ENCODE peak calls at places on chromosomes 16 and 17, in seven cellular contexts. U is A549; Q is AG10803; E is GM13977; W is epithelial cell of esophagus; F is suprapubic skin; B is CD4-positive, alpha-beta T cell. Y is an unnamed sample.

GRCh38 chr16:88637797-88638196 is 575 bp upstream of the IL17C start:
- DNase-seq in Q (no peak), B (no peak), W (no peak), U (peak; percentile 25), F (no peak), E (no peak), Y (no peak)

GRCh38 chr16:59296002-59296401 is 561.9 kb upstream of the GOT2 start:
- DNase-seq in E (no peak), F (no peak), U (no peak), W (no peak), Q (peak; percentile 8), B (no peak), Y (no peak)

GRCh38 chr17:12987120-12987519 is 30.7 kb downstream of the ELAC2 start:
- DNase-seq in U (no peak), E (no peak), B (no peak), W (no peak), F (no peak), Q (no peak), Y (no peak)

GRCh38 chr16:74100405-74101316 is 196.0 kb upstream of the PSMD7 start:
- DNase-seq in W (no peak), E (no peak), Q (no peak), B (no peak), U (no peak), F (no peak), Y (no peak)

GRCh38 chr16:86568677-86569623 is 2.3 kb downstream of the FOXC2 start:
- DNase-seq in B (no peak), F (no peak), E (no peak), Q (no peak), U (no peak), W (no peak), Y (no peak)

GRCh38 chr16:14310519-14310991 is 239.4 kb downstream of the MRTFB start:
- DNase-seq in U (peak; percentile 63), Q (peak; percentile 68), W (no peak), E (peak; percentile 69), F (no peak), B (no peak), Y (peak; percentile 77)

GRCh38 chr16:4307215-4308037 is 8.4 kb upstream of the GLIS2 start:
- DNase-seq in Q (peak; percentile 94), W (peak; percentile 94), F (peak; percentile 95), E (peak; percentile 99), U (peak; percentile 96), B (peak; percentile 91), Y (peak; percentile 99)

GRCh38 chr17:30477758-30478115 is 529 bp downstream of the GOSR1 start:
- DNase-seq in B (no peak), E (peak; percentile 46), Q (peak; percentile 20), W (peak; percentile 19), U (peak; percentile 22), F (no peak), Y (peak; percentile 61)

GRCh38 chr16:84032458-84033178 is 10.0 kb downstream of the SLC38A8 start:
- DNase-seq in Q (no peak), E (no peak), F (no peak), U (no peak), B (no peak), W (no peak), Y (no peak)

GRCh38 chr16:84606081-84606875 is 11.6 kb downstream of the COTL1 start:
- DNase-seq in E (no peak), B (no peak), W (no peak), Q (no peak), F (no peak), U (no peak), Y (no peak)

GRCh38 chr17:44922136-44922535 is 6.8 kb upstream of the GFAP start:
- DNase-seq in B (no peak), F (no peak), Q (no peak), W (no peak), E (no peak), U (no peak), Y (no peak)

GRCh38 chr17:44921122-44921882 is 6.0 kb upstream of the GFAP start:
- DNase-seq in B (no peak), E (no peak), U (no peak), W (no peak), F (peak; percentile 50), Q (no peak), Y (no peak)

GRCh38 chr17:44919885-44920564 is 4.7 kb upstream of the GFAP start:
- DNase-seq in Q (peak; percentile 78), B (peak; percentile 47), U (peak; percentile 89), E (peak; percentile 92), F (peak; percentile 84), W (peak; percentile 83), Y (peak; percentile 92)

GRCh38 chr17:44919411-44919810 is 4.1 kb upstream of the GFAP start:
- DNase-seq in E (no peak), F (no peak), Q (no peak), W (no peak), U (no peak), B (no peak), Y (no peak)

GRCh38 chr17:44920565-44920940 is 5.3 kb upstream of the GFAP start:
- DNase-seq in Q (no peak), E (no peak), B (no peak), W (no peak), F (peak; percentile 46), U (no peak), Y (no peak)
- TF ChIP-seq CTCF in Q (no peak), E (no peak), B (no peak), W (no peak), F (no peak), U (no peak), Y (no peak)

DNA sequence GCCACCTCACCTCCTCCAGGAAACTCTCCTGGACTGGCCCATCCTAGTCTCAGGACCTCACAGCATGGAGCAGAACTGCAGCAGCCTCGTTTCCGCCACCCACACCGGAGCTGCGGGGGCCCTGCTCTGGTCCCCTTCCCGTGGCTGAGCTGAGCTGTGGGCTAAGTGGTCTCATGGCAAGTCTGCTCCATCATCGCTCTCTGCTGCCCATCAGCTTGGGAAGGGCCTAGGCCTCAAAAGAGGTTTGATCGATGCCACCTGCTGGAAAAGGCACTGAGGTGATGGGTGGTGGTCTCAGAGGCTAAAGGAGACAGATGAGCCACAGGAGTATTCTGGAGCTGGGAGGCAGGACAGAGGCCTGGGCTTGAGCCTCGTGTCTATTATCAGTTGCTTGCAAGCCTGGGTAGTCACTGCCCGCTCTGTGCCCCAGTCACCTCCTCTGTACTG is 1.8 kb downstream of the ITGAE start:
- DNase-seq in U (no peak), F (no peak), E (no peak), W (no peak), B (no peak), Q (no peak), Y (no peak)
- TF ChIP-seq CTCF in U (no peak), F (no peak), E (no peak), W (no peak), B (no peak), Q (no peak), Y (no peak)

GRCh38 chr17:74987909-74988711 is 678 bp downstream of the CDR2L start:
- DNase-seq in W (peak; percentile 66), Q (peak; percentile 78), F (peak; percentile 93), B (no peak), U (peak; percentile 74), E (no peak), Y (no peak)
- TF ChIP-seq CTCF in W (peak; percentile 23), Q (peak; percentile 29), F (peak; percentile 32), B (no peak), U (no peak), E (no peak), Y (no peak)

DNA sequence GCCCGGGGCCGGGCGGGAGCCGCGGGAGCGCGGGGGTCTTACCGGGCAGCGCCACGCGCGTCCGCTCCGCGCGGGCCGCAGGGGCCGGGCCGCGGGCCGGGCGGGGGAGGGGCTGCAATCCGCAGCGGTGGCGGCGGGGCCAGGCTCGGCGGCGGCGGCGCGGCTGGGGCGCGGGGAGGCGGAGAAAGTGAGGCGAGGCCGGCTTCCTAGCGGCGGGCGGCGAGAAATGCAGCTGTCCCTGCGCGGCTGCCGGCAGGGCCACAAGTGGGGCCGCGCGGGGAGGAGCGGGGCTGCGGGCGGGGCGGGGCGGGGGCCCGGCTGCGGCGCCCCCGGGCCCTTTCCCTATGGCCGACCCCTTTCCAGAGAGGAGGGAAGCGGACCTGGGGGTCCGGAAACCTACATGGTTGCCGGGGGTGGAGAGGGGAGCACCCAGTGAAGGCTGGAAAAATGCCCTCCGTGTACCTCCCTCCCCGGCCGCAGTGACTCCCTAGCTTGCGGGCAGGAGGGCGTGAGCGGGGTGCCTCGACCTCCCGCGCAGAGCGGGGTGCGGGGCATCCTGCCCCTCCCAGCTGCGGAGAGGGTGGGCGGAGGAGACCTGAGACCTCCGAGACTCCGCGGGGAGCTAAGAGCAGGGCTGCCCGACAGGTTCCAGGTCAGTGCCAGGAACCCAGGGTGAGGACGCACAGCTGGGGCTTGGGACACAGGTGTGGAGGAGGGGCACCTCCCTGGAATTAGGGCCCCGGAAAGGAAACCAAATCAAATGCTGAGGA is at the start of gene CUEDC1:
- DNase-seq in F (peak; percentile 84), E (peak; percentile 88), Q (peak; percentile 64), B (peak; percentile 39), W (peak; percentile 61), U (peak; percentile 69), Y (peak; percentile 86)
- TF ChIP-seq CTCF in F (peak; percentile 67), E (peak; percentile 43), Q (peak; percentile 29), B (no peak), W (peak; percentile 26), U (peak; percentile 33), Y (peak; percentile 45)

DNA sequence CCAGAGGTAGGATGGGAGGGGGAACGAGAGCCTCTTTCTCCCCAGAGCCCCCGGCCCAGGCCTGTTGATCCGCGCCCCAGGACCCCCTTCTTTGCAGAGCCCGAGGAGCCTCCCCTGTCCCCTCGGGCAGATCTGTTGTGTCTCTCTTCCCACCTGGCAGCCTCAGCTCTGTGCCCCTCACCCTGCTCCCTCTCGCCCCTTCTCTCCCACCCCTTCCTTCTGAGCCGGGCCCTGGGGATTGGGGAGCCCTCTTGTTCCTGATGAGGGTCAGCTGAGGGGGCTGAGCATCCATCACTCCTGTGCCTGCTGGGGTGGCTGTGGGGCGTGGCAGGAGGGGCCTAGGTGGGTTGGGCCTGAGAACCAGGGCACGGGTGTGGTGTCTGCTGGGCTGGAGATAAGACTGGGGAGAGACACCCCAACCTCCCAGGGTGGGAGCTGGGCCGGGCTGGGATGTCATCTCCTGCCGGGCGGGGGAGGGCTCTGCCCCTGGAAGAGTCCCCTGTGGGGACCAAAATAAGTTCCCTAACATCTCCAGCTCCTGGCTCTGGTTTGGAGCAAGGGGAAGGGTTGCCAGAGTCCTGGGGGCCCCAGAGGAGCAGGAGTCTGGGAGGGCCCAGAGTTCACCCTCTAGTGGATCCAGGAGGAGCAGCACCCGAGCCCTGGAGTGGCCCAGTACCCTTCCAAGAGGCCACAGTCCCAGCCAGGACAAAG is 65.4 kb downstream of the MRC2 start:
- DNase-seq in Q (peak; percentile 30), B (no peak), W (no peak), U (peak; percentile 51), F (peak; percentile 59), E (no peak), Y (no peak)
- TF ChIP-seq CTCF in Q (peak; percentile 58), B (no peak), W (peak; percentile 40), U (peak; percentile 47), F (peak; percentile 57), E (peak; percentile 36), Y (peak; percentile 4)

GRCh38 chr17:44307387-44308186 is 814 bp upstream of the RUNDC3A start:
- DNase-seq in W (peak; percentile 75), Q (peak; percentile 34), U (peak; percentile 65), E (no peak), B (no peak), F (no peak), Y (peak; percentile 47)
- TF ChIP-seq CTCF in W (no peak), Q (no peak), U (no peak), E (no peak), B (no peak), F (no peak), Y (no peak)

GRCh38 chr17:57697197-57697596 is 47.9 kb downstream of the CCDC182 start:
- DNase-seq in U (no peak), F (peak; percentile 20), W (no peak), B (no peak), E (no peak), Q (no peak), Y (no peak)
- TF ChIP-seq CTCF in U (no peak), F (no peak), W (no peak), B (no peak), E (no peak), Q (no peak), Y (no peak)